ENCODE peak calls at places on chromosomes 7 and 10, in six cellular contexts. F, L, S, H, X and Y are unnamed samples.

GRCh38 chr7:29937132-29937531 is 52.5 kb downstream of the SCRN1 start:
- DNase-seq in H (no peak), X (no peak), F (no peak), S (no peak), L (no peak), Y (no peak)

GRCh38 chr10:16440396-16441105 is 3.7 kb downstream of the PTER start:
- DNase-seq in F (no peak), X (no peak), S (no peak), L (no peak), H (peak; percentile 25), Y (no peak)

GRCh38 chr7:92547579-92547978 is 19.0 kb downstream of the RBM48 start:
- DNase-seq in F (peak; percentile 54), H (no peak), X (peak; percentile 46), S (no peak), L (no peak), Y (no peak)

GRCh38 chr7:134024729-134025128 is 102.4 kb upstream of the LRGUK start:
- DNase-seq in L (no peak), X (peak; percentile 6), H (no peak), F (no peak), S (no peak), Y (no peak)

GRCh38 chr10:15571570-15571969 is 148.2 kb downstream of the ITGA8 start:
- DNase-seq in H (peak; percentile 28), L (peak; percentile 32), S (peak; percentile 67), X (peak; percentile 47), F (no peak), Y (no peak)

GRCh38 chr7:45434404-45434803 is 139.8 kb upstream of the ADCY1 start:
- DNase-seq in X (no peak), L (no peak), S (no peak), F (no peak), H (no peak), Y (no peak)

GRCh38 chr7:10116511-10116910 is 857.2 kb upstream of the PHF14 start:
- DNase-seq in F (no peak), S (no peak), H (no peak), X (no peak), L (no peak), Y (no peak)

GRCh38 chr10:52525761-52526160 is 211.7 kb downstream of the DKK1 start:
- DNase-seq in S (no peak), H (no peak), X (no peak), F (no peak), L (no peak), Y (no peak)

GRCh38 chr7:34058791-34059550 is 153.6 kb downstream of the BMPER start:
- DNase-seq in H (no peak), X (no peak), S (no peak), L (no peak), F (no peak), Y (no peak)

GRCh38 chr10:125134916-125135770 is 25.2 kb downstream of the CTBP2 start:
- DNase-seq in S (peak; percentile 34), H (no peak), X (no peak), L (no peak), F (peak; percentile 23), Y (no peak)

GRCh38 chr7:31815796-31816195 is 128.8 kb downstream of the PPP1R17 start:
- DNase-seq in S (no peak), L (no peak), X (no peak), F (no peak), H (no peak), Y (no peak)

GRCh38 chr7:1856161-1856965 is 186.3 kb downstream of the ELFN1 start:
- DNase-seq in H (peak; percentile 22), S (peak; percentile 51), X (no peak), F (peak; percentile 64), L (no peak), Y (no peak)

GRCh38 chr10:119221201-119221600 is 13.8 kb downstream of the GRK5 start:
- DNase-seq in L (no peak), H (no peak), S (peak; percentile 56), F (no peak), X (no peak), Y (no peak)

GRCh38 chr10:105770813-105771212 is 1129.7 kb downstream of the SORCS3 start:
- DNase-seq in X (no peak), L (peak; percentile 57), F (no peak), S (no peak), H (no peak), Y (no peak)

GRCh38 chr7:135758531-135758932 is 9.9 kb upstream of the FAM180A start:
- DNase-seq in X (peak; percentile 60), F (no peak), H (no peak), L (no peak), S (no peak), Y (no peak)

GRCh38 chr7:118755067-118755625 is 530.6 kb downstream of the ANKRD7 start:
- DNase-seq in X (no peak), L (no peak), S (no peak), F (no peak), H (no peak), Y (no peak)

GRCh38 chr10:1037098-1037497 is 11.4 kb upstream of the IDI2 start:
- DNase-seq in S (no peak), L (no peak), F (no peak), H (no peak), X (no peak), Y (no peak)

GRCh38 chr7:154651501-154651900 is 351.4 kb downstream of the PAXIP1 start:
- DNase-seq in X (no peak), F (no peak), S (no peak), L (no peak), H (no peak), Y (no peak)

DNA sequence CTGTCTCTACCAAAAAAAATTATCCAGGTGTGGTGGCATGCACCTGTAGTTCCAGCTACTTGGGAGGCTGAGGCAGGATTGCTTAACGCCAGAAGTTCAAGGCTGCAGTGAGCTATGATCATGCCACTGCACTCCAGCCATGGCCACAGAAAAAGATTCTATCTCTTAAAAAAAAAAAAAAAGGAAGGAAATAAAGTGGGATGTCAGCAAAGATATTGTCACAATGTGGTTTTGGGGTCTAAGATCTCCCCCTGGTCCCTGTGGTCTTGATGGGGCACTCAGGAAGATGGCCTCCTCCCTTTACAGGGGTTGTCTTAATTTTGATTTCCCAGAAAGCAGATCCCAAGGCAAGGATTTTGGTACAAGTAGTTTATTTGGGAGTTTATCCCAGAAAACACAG is 7.4 kb upstream of the KAZALD1 start:
- DNase-seq in X (no peak), H (no peak), L (no peak), F (no peak), S (no peak), Y (no peak)
- H3K4me1 ChIP-seq in X (peaks cover 11% of the 10 kb centered on the region), H (peaks cover 5% of the 10 kb centered on the region), L (no peaks in the 10 kb centered on the region), F (peaks cover 12% of the 10 kb centered on the region), S (no peaks in the 10 kb centered on the region), Y (peaks cover 8% of the 10 kb centered on the region)

DNA sequence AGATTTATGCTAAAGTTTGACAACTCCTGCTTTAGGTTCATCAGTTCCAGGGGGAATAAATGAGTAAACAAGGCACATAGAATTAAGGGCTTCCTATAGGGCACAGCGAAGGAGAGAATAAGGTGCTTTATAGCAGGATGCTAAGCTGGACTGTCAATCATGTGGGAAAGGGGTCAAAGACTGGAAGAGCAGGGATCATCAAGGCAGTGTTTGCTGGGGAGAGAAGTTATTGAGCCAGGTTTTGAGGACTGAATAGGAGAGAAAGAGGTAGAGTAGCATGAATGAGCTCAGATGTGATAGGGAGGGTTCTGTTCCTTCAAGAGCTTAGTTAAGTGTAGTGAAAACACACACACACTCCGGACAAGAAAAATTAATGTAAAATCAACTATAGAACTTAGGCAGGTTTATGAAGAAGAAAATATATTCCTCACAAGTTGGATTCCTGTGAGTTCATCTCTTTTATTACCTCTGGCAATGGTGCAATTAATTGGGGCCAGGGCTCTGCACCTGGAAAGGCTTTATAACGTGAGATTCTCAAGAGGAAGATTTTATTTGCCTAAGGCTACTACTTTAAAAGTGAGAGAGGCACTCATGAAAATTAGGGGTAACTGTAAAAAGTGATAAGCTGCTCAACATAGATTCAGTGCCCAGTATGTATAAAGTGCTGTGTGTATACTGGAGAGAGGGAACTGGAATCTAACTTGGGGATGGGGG is 222.4 kb downstream of the AUTS2 start:
- DNase-seq in S (no peak), X (no peak), H (no peak), F (no peak), L (no peak), Y (no peak)
- H3K4me1 ChIP-seq in S (no peaks in the 10 kb centered on the region), X (peaks cover 48% of the 10 kb centered on the region), H (no peaks in the 10 kb centered on the region), F (peaks cover 19% of the 10 kb centered on the region), L (peaks cover 30% of the 10 kb centered on the region), Y (peaks cover 24% of the 10 kb centered on the region)

DNA sequence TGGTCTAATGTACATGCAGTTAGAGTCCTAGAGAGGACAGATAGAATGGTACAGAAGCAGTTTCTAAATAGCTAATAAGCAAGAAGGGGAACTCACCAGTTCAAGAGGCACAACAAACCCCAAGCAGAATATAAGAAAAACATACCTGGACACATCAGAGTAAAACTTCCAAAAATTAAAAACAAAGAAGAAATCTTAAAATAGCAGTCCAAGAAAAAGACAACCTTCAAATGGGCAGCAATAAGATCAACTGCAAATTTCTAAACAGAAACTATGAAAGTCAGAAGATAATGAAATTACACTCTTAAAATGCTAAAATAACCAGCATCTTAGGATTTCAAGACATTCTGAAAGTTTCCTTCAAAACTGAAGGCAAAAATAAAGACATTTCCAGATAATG is 55.9 kb downstream of the USP6NL start:
- DNase-seq in H (no peak), S (no peak), L (no peak), F (no peak), X (no peak), Y (no peak)
- H3K4me1 ChIP-seq in H (peaks cover 10% of the 10 kb centered on the region), S (no peaks in the 10 kb centered on the region), L (no peaks in the 10 kb centered on the region), F (peaks cover 48% of the 10 kb centered on the region), X (peaks cover 28% of the 10 kb centered on the region), Y (peaks cover 54% of the 10 kb centered on the region)

GRCh38 chr10:77898323-77899079 is 28.1 kb downstream of the DLG5 start:
- DNase-seq in S (no peak), F (no peak), X (no peak), H (peak; percentile 53), L (peak; percentile 42), Y (no peak)

GRCh38 chr10:77899690-77900089 is 26.9 kb downstream of the DLG5 start:
- DNase-seq in F (no peak), H (no peak), S (no peak), L (no peak), X (no peak), Y (no peak)

GRCh38 chr10:77901743-77902142 is 24.8 kb downstream of the DLG5 start:
- DNase-seq in H (no peak), L (no peak), X (no peak), S (no peak), F (no peak), Y (no peak)

GRCh38 chr10:77896058-77896457 is 30.5 kb downstream of the DLG5 start:
- DNase-seq in S (no peak), F (no peak), H (no peak), X (no peak), L (no peak), Y (no peak)

DNA sequence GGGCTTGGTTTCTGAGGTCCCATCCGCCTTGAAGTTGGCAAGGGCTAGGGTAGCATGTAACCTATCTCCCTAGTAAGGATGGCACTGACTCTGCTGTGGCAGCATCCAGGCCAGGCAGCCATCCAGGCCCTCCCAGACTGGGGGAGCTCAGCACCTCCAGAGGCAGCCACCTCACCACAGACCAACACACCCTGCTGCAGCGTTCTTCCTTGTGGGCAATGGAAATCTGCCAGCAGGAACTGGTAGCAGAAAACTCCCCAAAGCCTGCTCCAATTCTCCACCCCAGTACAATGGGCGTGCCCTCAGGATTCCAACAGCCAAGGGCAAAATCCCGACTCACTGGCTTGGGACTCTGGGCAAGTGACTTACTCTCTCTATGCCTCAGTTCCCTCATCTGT is 27.5 kb downstream of the DLG5 start:
- DNase-seq in X (no peak), L (no peak), S (no peak), F (no peak), H (no peak), Y (no peak)
- H3K4me1 ChIP-seq in X (peaks cover 37% of the 10 kb centered on the region), L (peaks cover 22% of the 10 kb centered on the region), S (no peaks in the 10 kb centered on the region), F (peaks cover 8% of the 10 kb centered on the region), H (peaks cover 36% of the 10 kb centered on the region), Y (peaks cover 10% of the 10 kb centered on the region)